ENCODE peak calls at places on chromosomes 12 and 14, in six cellular contexts. G is A549, P is endothelial cell of umbilical vein, O is HepG2, I is K562, A is GM12878. D is an unnamed sample.

GRCh38 chr14:37124617-37125016 is 47.8 kb downstream of the SLC25A21 start:
- DNase-seq in G (no peak), P (no peak), O (peak), I (peak), A (no peak), D (peak)

GRCh38 chr12:851913-852312 is 97.6 kb downstream of the RAD52 start:
- DNase-seq in G (peak), P (peak), O (no peak), I (no peak), A (no peak), D (peak)

GRCh38 chr12:113088971-113089756 is 32.6 kb downstream of the DTX1 start:
- DNase-seq in G (no peak), P (no peak), O (no peak), I (no peak), A (peak), D (no peak)

GRCh38 chr14:99138999-99139865 is 132.8 kb downstream of the BCL11B start:
- DNase-seq in G (no peak), P (no peak), O (no peak), I (no peak), A (no peak), D (no peak)

GRCh38 chr12:50505386-50505827 is 622 bp downstream of the DIP2B start:
- DNase-seq in G (no peak), P (peak), O (no peak), I (peak), A (no peak), D (peak)

GRCh38 chr12:68067762-68068376 is 78.6 kb downstream of the IFNG-AS1 start:
- DNase-seq in G (peak), P (no peak), O (peak), I (peak), A (no peak), D (peak)

GRCh38 chr12:64240781-64241180 is 18.7 kb upstream of the KICS2 start:
- DNase-seq in G (no peak), P (no peak), O (peak), I (no peak), A (no peak), D (no peak)

GRCh38 chr14:61750708-61751474 is 11.3 kb upstream of the SNAPC1 start:
- DNase-seq in G (peak), P (peak), O (no peak), I (peak), A (peak), D (peak)

DNA sequence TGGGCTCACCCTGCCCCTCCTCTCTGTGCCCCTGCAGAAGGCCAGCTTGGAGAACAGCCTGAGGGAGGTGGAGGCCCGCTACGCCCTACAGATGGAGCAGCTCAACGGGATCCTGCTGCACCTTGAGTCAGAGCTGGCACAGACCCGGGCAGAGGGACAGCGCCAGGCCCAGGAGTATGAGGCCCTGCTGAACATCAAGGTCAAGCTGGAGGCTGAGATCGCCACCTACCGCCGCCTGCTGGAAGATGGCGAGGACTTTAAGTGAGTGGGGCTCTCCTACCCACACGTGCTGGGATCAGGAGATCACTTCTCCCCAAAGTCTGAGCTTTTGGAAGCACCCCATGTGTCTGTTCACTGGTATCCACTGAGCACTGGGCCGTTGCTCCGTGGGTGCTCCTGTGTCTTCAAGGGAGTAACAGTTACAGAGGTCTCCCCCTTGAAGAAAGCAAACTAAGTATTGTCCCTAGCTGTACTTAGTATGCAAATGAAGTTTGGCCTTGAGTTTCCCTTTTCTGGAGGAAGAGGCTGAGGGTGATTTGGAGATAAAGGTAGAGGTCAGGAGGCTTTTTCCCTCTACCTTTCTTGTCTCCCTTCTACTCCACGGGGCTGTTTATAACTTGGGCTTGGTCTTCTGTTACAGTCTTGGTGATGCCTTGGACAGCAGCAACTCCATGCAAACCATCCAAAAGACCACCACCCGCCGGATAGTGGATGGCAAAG is 3.3 kb downstream of the KRT18 start:
- DNase-seq in G (no peak), P (no peak), O (no peak), I (peak), A (no peak), D (no peak)
- TF ChIP-seq CTCF in G (peak), P (peak), O (peak), I (peak), A (peak), D (no peak)

DNA sequence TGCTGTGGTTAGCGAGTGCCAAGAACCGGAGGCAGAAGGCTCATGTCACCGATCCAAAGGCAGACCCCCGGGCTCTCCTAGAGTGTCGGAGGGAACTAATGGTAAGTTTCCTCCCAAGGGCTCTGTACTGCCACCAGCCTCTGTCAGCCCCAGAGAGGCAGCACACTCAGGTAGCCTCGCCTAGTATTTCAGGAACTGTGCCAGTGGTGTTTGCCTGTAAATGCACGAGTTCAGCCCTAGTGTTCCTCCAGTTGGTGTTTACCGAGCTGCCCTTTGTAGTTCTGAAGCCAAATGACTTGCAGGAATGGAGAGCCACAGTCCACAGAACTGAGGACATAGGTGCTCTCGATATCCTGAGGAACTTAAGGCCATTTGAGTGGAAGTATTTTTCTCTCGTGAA is 72.6 kb downstream of the ESR2 start:
- DNase-seq in G (no peak), P (no peak), O (no peak), I (no peak), A (no peak), D (no peak)
- TF ChIP-seq MYC in G (no peak), P (no peak), O (no peak), I (no peak), A (no peak), D (no peak)

GRCh38 chr14:24298892-24299254 is 707 bp downstream of the DHRS1 start:
- DNase-seq in G (peak), P (peak), O (peak), I (peak), A (no peak), D (peak)

GRCh38 chr14:24300326-24300980 is 803 bp downstream of the NOP9 start:
- DNase-seq in G (no peak), P (no peak), O (no peak), I (peak), A (no peak), D (no peak)

GRCh38 chr14:24296341-24297157 is 3.0 kb downstream of the DHRS1 start:
- DNase-seq in G (peak), P (peak), O (peak), I (peak), A (peak), D (peak)

GRCh38 chr14:24297190-24297964 is 2.2 kb downstream of the DHRS1 start:
- DNase-seq in G (peak), P (peak), O (peak), I (peak), A (no peak), D (peak)

GRCh38 chr14:24299255-24300191 is at the start of the genes DHRS1 and NOP9:
- DNase-seq in G (peak), P (peak), O (peak), I (peak), A (peak), D (peak)
- TF ChIP-seq POLR2A in G (peak), P (peak), O (no peak), I (peak), A (peak), D (peak)

DNA sequence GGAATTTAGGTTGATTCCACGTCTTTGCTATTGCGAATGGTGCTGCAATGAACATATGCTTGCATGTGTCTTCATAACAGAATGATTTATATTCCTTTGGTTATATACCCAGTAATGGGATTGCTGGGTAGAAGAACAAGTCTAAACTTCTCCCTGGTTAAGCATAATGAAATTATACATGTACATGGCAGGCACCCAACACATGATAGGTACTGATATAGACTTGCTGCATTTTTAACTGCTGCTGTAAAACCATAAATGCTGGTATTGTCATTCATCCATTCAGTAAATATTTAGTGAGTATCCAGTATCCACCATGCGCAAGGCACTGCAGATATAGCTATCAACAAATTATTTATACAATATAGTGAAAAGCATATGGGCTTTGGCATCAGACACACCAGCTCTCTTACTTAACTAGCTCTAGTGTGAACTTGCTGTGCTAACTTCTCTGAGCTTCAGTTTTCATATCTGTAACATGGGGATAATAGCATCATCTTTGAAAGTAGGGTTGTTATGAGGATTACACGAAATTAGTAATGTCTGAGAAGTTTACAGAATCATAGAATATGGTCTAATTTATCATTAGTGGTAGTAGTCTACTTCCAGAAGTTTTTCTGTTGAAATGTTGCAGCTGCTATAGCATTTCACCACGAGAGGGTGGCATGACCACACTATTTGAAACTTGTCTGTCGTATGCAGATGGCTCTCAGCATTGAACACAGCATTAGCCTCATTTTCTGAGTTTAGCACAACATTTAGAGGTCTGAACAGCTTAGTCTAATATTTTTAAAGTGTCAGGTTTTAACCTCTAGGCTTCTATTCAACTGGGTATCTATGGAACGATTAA is 32.0 kb upstream of the SEL1L start:
- DNase-seq in G (peak), P (peak), O (peak), I (peak), A (no peak), D (peak)
- TF ChIP-seq CTCF in G (peak), P (no peak), O (peak), I (peak), A (peak), D (peak)

DNA sequence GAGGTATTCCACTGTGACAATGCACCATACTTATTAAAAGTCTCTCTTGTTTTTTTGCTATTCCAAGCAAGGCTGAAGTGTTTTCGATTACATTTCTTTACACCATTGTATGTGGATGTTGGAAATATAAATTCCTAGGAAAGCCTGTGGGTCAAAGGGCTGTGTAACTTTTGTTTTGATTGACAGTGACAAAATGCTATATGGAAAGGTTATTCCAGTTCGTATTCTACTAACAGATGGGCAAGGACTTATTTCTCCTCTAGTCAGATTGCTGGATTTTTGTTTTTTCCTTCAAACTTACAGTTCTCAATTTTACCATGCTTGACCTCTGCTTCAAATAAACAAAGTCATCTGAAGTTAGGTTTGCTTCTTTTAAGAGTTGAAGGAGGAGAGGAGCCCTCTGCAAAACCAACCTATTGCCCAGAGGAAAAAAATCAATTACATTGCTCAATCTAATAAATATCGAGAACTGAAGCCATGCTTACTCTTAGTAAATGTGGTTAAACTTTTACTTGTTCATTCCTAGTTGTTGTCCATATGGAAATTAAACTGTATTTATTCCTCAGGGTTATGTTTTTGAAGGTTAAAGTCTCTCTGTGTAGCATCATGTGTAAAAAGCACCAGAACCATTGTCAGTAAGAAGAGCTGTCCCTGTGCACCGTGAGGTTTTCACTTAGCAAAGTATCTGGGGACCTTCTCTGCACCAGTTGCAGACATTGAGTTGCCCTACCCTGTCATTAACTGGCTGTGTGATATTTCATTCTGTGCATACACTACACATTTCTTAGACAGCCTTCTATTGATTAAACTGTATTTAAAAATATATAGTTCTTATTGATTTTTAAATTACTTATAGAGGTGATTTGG is 26.9 kb downstream of the GLT1D1 start:
- DNase-seq in G (no peak), P (no peak), O (no peak), I (no peak), A (no peak), D (no peak)
- TF ChIP-seq MYC in G (no peak), P (no peak), O (no peak), I (no peak), A (no peak), D (no peak)

GRCh38 chr12:54279632-54280400 is at the start of gene CBX5:
- DNase-seq in G (peak), P (peak), O (peak), I (peak), A (peak), D (peak)
- TF ChIP-seq POLR2A in G (peak), P (peak), O (peak), I (peak), A (peak), D (peak)

DNA sequence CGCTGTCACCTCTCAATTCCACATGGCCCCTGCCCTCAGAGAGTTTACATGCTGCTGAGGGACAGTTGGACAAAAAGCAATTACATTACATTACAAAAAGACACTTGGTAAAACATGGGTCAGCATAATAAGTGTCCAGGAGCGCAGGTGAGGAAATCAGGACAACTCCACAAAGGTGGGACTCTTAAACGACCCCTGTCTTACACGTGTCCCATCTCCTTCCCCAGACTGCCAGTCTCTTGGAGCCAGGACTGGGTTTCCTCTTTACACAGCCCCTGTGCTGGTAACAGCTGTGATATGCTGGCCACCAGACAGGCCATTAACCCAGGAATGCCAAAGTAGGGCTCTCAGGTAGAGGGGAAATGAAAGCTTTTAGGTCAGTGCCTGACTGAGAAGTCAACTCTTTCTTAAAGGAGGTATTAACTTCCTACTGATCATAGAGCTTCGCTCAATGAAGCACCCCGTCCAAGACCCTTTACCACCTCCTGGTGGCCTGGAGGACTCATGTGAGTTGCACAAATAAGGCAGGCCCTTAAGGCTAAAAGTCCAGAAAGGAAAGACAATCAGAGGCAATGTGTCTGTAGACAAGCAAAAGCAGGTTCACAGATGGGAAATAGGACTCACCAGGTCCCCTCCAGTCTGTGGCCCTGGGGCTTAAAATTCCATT is 55.5 kb downstream of the ANO2 start:
- DNase-seq in G (no peak), P (no peak), O (peak), I (peak), A (no peak), D (peak)
- TF ChIP-seq CTCF in G (no peak), P (peak), O (peak), I (peak), A (no peak), D (no peak)